ENCODE peak calls at places on chromosome X, in four cellular contexts. P is fibroblast of lung, B is Karpas-422, E is SK-N-SH. G is an unnamed sample.
A peak's percentile ranks its signal among the peaks of the same experiment; 100 is the strongest.

GRCh38 chrX:149060921-149061320 is 444.2 kb downstream of the IDS start:
- DNase-seq in B (no peak), P (peak; percentile 36), E (no peak), G (no peak)

GRCh38 chrX:15877380-15877779 is 22.8 kb upstream of the AP1S2 start:
- DNase-seq in E (no peak), P (peak; percentile 75), B (no peak), G (no peak)

GRCh38 chrX:39361736-39362135 is 560.5 kb downstream of the MID1IP1 start:
- DNase-seq in P (no peak), B (no peak), E (no peak), G (no peak)

GRCh38 chrX:69615323-69615722 is 590 bp upstream of the EDA start:
- DNase-seq in B (no peak), P (no peak), E (peak; percentile 2), G (peak; percentile 18)

GRCh38 chrX:37454537-37455285 is 105.5 kb downstream of the PRRG1 start:
- DNase-seq in P (no peak), B (no peak), E (no peak), G (peak; percentile 23)

GRCh38 chrX:47814853-47815252 is 21.8 kb upstream of the ZNF81 start:
- DNase-seq in B (no peak), E (no peak), P (no peak), G (no peak)

GRCh38 chrX:115337735-115338134 is 48.2 kb downstream of the LUZP4 start:
- DNase-seq in B (no peak), E (no peak), P (peak; percentile 78), G (no peak)

GRCh38 chrX:122850326-122850725 is 333.8 kb upstream of the GRIA3 start:
- DNase-seq in E (no peak), P (no peak), B (no peak), G (no peak)

GRCh38 chrX:4277122-4277521 is 563.7 kb upstream of the PRKX start:
- DNase-seq in P (no peak), B (peak; percentile 86), E (no peak), G (no peak)

GRCh38 chrX:103584606-103585005 is 709 bp upstream of the TCEAL4 start:
- DNase-seq in B (no peak), P (peak; percentile 15), E (peak; percentile 19), G (no peak)

GRCh38 chrX:18290200-18290599 is 64.3 kb downstream of the SCML2 start:
- DNase-seq in B (no peak), E (no peak), P (peak; percentile 0), G (no peak)

GRCh38 chrX:27626066-27626465 is 35.9 kb downstream of the DCAF8L2 start:
- DNase-seq in E (no peak), B (no peak), P (no peak), G (no peak)

GRCh38 chrX:119189586-119189985 is 46.5 kb upstream of the PGRMC1 start:
- DNase-seq in P (peak; percentile 18), B (no peak), E (no peak), G (no peak)

GRCh38 chrX:63751481-63751880 is 33.5 kb downstream of the ARHGEF9 start:
- DNase-seq in E (no peak), B (no peak), P (no peak), G (no peak)

GRCh38 chrX:40016702-40017101 is 81.1 kb downstream of the BCOR start:
- DNase-seq in E (no peak), P (no peak), B (no peak), G (no peak)

GRCh38 chrX:23784487-23785301 is 1.7 kb downstream of the SAT1 start:
- DNase-seq in B (peak; percentile 81), P (peak; percentile 94), E (no peak), G (no peak)

DNA sequence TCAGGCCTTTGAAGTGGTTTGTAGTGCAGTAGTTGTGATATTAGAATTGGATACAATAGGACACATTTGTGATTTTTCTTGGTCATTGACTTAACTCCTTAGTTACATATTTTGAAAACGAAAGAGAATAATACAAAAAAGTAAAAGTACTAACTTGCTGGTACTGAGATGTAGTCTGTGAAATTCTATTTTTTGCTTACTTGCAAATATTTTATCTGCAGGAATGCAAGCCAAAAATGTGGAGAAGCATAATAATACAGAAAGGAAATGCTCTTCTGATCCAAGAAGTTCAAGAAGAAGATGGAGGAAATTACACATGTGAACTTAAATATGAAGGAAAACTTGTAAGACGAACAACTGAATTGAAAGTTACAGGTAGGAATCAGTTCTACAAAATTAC is 46.7 kb upstream of the TEX13A start:
- DNase-seq in B (no peak), E (no peak), P (no peak), G (no peak)
- H3K9ac ChIP-seq in B (no peak overlapping the region), E (no peak overlapping the region), P (no peak overlapping the region), G (no peak overlapping the region)

GRCh38 chrX:101745046-101745445 is 85.4 kb upstream of the ARMCX2 start:
- DNase-seq in E (no peak), P (no peak), B (no peak), G (no peak)
- H3K9ac ChIP-seq in E (no peak overlapping the region), P (no peak overlapping the region), B (no peak overlapping the region), G (no peak overlapping the region)

GRCh38 chrX:13239272-13239671 is 80.6 kb downstream of the ATXN3L start:
- DNase-seq in E (no peak), P (no peak), B (no peak), G (no peak)
- H3K9ac ChIP-seq in E (no peak overlapping the region), P (no peak overlapping the region), B (no peak overlapping the region), G (no peak overlapping the region)

DNA sequence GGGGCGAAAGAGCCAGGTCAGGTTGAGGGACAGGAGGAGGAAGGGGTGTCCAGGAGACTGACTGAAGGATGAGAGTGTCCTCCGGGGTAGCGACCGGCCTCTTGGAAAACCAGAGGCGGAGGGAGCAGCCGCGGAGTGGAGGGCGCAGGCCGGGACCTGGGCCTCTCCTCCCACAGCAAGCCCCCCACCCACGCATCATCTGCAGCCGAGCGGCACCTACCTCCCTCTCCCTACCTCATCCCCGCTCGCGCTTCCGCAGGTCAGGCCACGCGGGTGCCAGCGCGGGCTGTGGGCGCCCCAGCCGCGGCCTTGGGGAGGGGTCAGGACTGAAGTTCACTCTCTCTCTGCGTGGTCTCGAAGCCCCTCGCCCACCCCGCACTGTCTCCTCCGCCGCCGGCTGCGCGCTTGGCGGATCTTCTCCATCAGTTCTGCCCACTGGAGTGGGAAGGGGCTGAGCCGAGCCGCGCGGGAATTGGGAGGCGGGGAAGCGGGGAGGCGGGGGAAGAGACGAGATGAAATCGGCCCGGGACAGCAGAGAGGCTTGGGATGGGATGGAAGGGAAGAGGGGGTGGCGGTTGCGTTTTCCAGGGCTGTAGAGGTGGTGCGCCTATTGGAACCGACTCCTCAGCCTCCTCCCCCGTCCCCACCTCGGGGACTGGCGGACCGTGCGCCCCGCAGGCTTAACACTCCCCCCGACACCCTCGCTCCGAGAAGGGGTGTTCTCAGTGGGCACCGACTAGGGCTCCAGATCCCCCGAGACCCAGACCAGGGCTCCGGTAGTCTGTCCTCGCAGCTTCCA is 1.8 kb downstream of the NLGN4X start:
- DNase-seq in B (peak; percentile 67), P (no peak), E (peak; percentile 68), G (no peak)
- H3K9ac ChIP-seq in B (peak overlapping the region; percentile 98), P (no peak overlapping the region), E (no peak overlapping the region), G (no peak overlapping the region)

DNA sequence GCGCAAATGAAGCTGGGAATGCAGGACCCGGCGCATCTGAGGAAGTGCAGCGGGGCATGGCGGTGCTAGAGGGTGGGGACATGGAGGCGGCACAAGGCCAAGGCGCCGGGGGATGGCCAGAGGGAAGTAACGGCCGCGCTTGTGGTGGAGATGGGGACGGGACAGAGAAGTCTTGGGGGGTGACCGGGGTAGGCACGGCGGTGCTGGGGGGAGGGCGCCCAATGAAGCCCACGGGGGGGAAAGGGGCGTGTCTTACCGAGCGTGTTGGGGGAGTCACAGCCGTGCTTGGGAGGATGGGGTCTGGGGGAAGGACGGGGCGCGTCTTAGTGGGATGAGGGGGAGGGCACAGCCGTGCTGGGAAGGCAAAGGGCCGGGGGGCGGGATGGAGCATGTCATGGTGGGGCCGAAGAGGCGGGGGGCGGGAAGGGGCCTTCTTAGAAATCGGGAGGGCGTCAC is 984 bp downstream of the ARSD start:
- DNase-seq in B (no peak), P (no peak), E (peak; percentile 80), G (peak; percentile 69)
- H3K9ac ChIP-seq in B (no peak overlapping the region), P (peak overlapping the region; percentile 40), E (peak overlapping the region; percentile 76), G (peak overlapping the region; percentile 33)